ENCODE peak calls at places on chromosomes 12 and 14, in seven cellular contexts. K is pancreas; N is sigmoid colon; Z is suprapubic skin; H is naive thymus-derived CD4-positive, alpha-beta T cell; J is adrenal gland; W is psoas muscle. A is an unnamed sample.
A peak's percentile ranks its signal among the peaks of the same experiment; 100 is the strongest.

GRCh38 chr12:103736572-103736971 is 104.5 kb downstream of the NT5DC3 start:
- DNase-seq in Z (no peak), J (no peak), H (no peak), W (no peak), N (no peak), K (no peak), A (no peak)

GRCh38 chr12:115798309-115798917 is 479.1 kb downstream of the MED13L start:
- DNase-seq in H (no peak), Z (no peak), W (no peak), N (no peak), K (no peak), J (no peak), A (no peak)

GRCh38 chr12:122203301-122203967 is at the start of gene B3GNT4:
- DNase-seq in J (peak; percentile 47), W (peak; percentile 71), Z (no peak), N (no peak), K (peak; percentile 70), H (peak; percentile 68), A (peak; percentile 77)

GRCh38 chr12:25866586-25867378 is 91.7 kb upstream of the RASSF8 start:
- DNase-seq in Z (no peak), W (no peak), H (no peak), K (no peak), N (no peak), J (no peak), A (no peak)

GRCh38 chr12:20390846-20391245 is 22.5 kb downstream of the PDE3A start:
- DNase-seq in H (no peak), J (no peak), W (no peak), Z (no peak), K (no peak), N (no peak), A (no peak)

GRCh38 chr14:38964630-38965029 is 138.4 kb downstream of the SEC23A start:
- DNase-seq in N (no peak), W (no peak), Z (no peak), J (no peak), H (no peak), K (no peak), A (no peak)

GRCh38 chr12:111099186-111099585 is 178.8 kb upstream of the MYL2 start:
- DNase-seq in J (no peak), H (no peak), K (no peak), Z (no peak), N (no peak), W (no peak), A (no peak)

GRCh38 chr12:77891531-77892147 is 60.9 kb downstream of the NAV3 start:
- DNase-seq in Z (no peak), N (no peak), W (no peak), H (no peak), K (no peak), J (no peak), A (no peak)

GRCh38 chr14:99728981-99729451 is 44.9 kb downstream of the CYP46A1 start:
- DNase-seq in W (no peak), J (peak; percentile 2), K (no peak), N (peak; percentile 37), H (no peak), Z (peak; percentile 42), A (no peak)

GRCh38 chr12:119594772-119595445 is 1.3 kb downstream of the TMEM233 start:
- DNase-seq in Z (no peak), J (no peak), K (no peak), N (no peak), H (no peak), W (peak; percentile 95), A (no peak)

GRCh38 chr12:2806700-2807099 is 5.8 kb upstream of the ITFG2 start:
- DNase-seq in W (no peak), Z (no peak), H (no peak), J (no peak), N (no peak), K (no peak), A (no peak)

GRCh38 chr12:98373019-98373554 is 142.3 kb upstream of the TMPO start:
- DNase-seq in N (no peak), J (no peak), Z (no peak), H (no peak), W (no peak), K (no peak), A (no peak)

GRCh38 chr12:20525064-20525610 is 156.8 kb downstream of the PDE3A start:
- DNase-seq in H (no peak), W (no peak), K (no peak), J (no peak), Z (no peak), N (no peak), A (no peak)

GRCh38 chr12:79691299-79692248 is 810 bp upstream of the PAWR start:
- DNase-seq in J (peak; percentile 61), W (no peak), N (no peak), K (no peak), Z (peak; percentile 65), H (no peak), A (peak; percentile 32)

GRCh38 chr12:16348435-16349131 is 1.1 kb downstream of the MGST1 start:
- DNase-seq in H (no peak), K (no peak), J (no peak), N (no peak), Z (no peak), W (no peak), A (no peak)

GRCh38 chr12:58583956-58584355 is 336.3 kb downstream of the LRIG3 start:
- DNase-seq in W (no peak), K (no peak), N (no peak), J (peak; percentile 19), H (no peak), Z (no peak), A (no peak)

GRCh38 chr12:88175544-88175943 is 33.4 kb downstream of the TMTC3 start:
- DNase-seq in Z (no peak), J (no peak), W (no peak), H (no peak), K (no peak), N (no peak), A (no peak)
- H3K4me3 ChIP-seq in Z (no peak overlapping the region), J (no peak overlapping the region), W (no peak overlapping the region), H (no peak overlapping the region), K (no peak overlapping the region), N (no peak overlapping the region), A (no peak overlapping the region)

GRCh38 chr12:12719496-12719895 is 2.3 kb downstream of the CDKN1B start:
- DNase-seq in J (no peak), W (no peak), K (no peak), N (no peak), Z (no peak), H (peak; percentile 20), A (no peak)
- H3K4me1 ChIP-seq in J (peaks cover 26% of the 10 kb centered on the region), W (peaks cover 64% of the 10 kb centered on the region), K (peaks cover 44% of the 10 kb centered on the region), N (peaks cover 57% of the 10 kb centered on the region), Z (peaks cover 74% of the 10 kb centered on the region), H (peaks cover 22% of the 10 kb centered on the region), A (peaks cover 58% of the 10 kb centered on the region)

GRCh38 chr12:6085841-6086240 is 38.6 kb downstream of the VWF start:
- DNase-seq in Z (peak; percentile 29), K (no peak), H (no peak), N (no peak), J (no peak), W (no peak), A (no peak)

GRCh38 chr12:6084969-6085450 is 39.5 kb downstream of the VWF start:
- DNase-seq in J (no peak), N (no peak), K (no peak), H (no peak), Z (peak; percentile 40), W (no peak), A (no peak)

GRCh38 chr12:6084261-6084968 is 40.1 kb downstream of the VWF start:
- DNase-seq in H (no peak), Z (peak; percentile 39), J (no peak), K (no peak), N (peak; percentile 83), W (no peak), A (peak; percentile 15)

GRCh38 chr12:6082613-6083012 is 41.9 kb downstream of the VWF start:
- DNase-seq in H (no peak), K (no peak), W (no peak), J (no peak), Z (no peak), N (peak; percentile 48), A (no peak)

GRCh38 chr12:6083606-6084005 is 40.9 kb downstream of the VWF start:
- DNase-seq in K (no peak), N (peak; percentile 21), Z (no peak), J (no peak), W (no peak), H (no peak), A (no peak)
- H3K27ac ChIP-seq in K (no peak overlapping the region), N (peak overlapping the region; percentile 83), Z (no peak overlapping the region), J (no peak overlapping the region), W (no peak overlapping the region), H (no peak overlapping the region), A (peak overlapping the region; percentile 12)

DNA sequence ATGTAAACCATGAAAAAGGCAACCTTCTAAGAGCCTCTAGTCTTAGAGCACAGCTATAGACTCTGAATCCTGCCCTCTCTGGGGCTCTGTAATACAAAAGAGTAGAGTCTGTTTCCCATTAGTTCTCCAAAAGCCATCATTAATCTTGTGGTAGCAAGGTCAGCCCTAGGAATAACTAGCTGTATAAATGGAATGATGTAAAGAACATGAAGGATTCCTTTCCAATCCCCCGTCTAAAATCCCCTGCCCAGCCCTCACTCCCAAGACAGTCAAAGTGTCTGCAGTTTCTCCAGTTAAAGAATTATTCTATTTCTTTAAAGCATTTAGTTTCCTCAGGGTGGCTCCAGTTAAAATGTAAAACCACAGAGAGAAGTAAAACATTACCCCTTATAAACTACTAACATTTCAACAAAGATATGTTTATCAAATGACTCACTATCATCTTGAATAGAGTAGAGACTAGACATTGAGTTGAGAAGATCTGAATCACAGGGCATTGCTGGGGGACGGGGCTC is 104.2 kb downstream of the ST8SIA1 start:
- DNase-seq in J (no peak), H (no peak), W (no peak), K (no peak), Z (no peak), N (no peak), A (no peak)
- H3K4me3 ChIP-seq in J (no peak overlapping the region), H (no peak overlapping the region), W (no peak overlapping the region), K (no peak overlapping the region), Z (no peak overlapping the region), N (no peak overlapping the region), A (no peak overlapping the region)

GRCh38 chr12:46523446-46523845 is 150.9 kb upstream of the SLC38A2 start:
- DNase-seq in Z (no peak), W (no peak), H (no peak), J (no peak), K (no peak), N (no peak), A (no peak)
- H3K4me1 ChIP-seq in Z (peaks cover 49% of the 10 kb centered on the region), W (peaks cover 5% of the 10 kb centered on the region), H (peaks cover 7% of the 10 kb centered on the region), J (no peaks in the 10 kb centered on the region), K (no peaks in the 10 kb centered on the region), N (peaks cover 50% of the 10 kb centered on the region), A (no peaks in the 10 kb centered on the region)

GRCh38 chr14:92511472-92512247 is 1.9 kb upstream of the RIN3 start:
- DNase-seq in K (no peak), N (peak; percentile 65), H (no peak), J (peak; percentile 59), W (no peak), Z (no peak), A (peak; percentile 60)
- H3K27ac ChIP-seq in K (no peak overlapping the region), N (peak overlapping the region; percentile 96), H (no peak overlapping the region), J (no peak overlapping the region), W (peak overlapping the region; percentile 51), Z (no peak overlapping the region), A (peak overlapping the region; percentile 93)

GRCh38 chr14:102516531-102517411 is 7.2 kb upstream of the ANKRD9 start:
- DNase-seq in J (peak; percentile 72), N (peak; percentile 78), K (peak; percentile 74), H (peak; percentile 54), Z (peak; percentile 68), W (peak; percentile 81), A (peak; percentile 76)
- H3K4me3 ChIP-seq in J (peak overlapping the region; percentile 25), N (peak overlapping the region; percentile 52), K (peak overlapping the region; percentile 88), H (peak overlapping the region; percentile 61), Z (peak overlapping the region; percentile 74), W (peak overlapping the region; percentile 75), A (peak overlapping the region; percentile 91)

A was measured in transverse colon.